ENCODE peak calls at places on chromosomes 3 and 15, in ten cellular contexts. O is transverse colon; L is Panc1; V is A549; R is naive thymus-derived CD4-positive, alpha-beta T cell; A is stomach; Q is heart left ventricle; N is effector memory CD4-positive, alpha-beta T cell; K is endothelial cell of umbilical vein; Y is psoas muscle. X is an unnamed sample. For H3K9me3, the result is how much of the 10 kb centered on the place peaks cover.

GRCh38 chr15:68774521-68775293 is 46.0 kb downstream of the ANP32A start:
- DNase-seq in O (no peak), L (no peak), V (no peak), R (no peak), A (no peak), Q (peak), N (no peak), K (no peak), Y (no peak), X (no peak)

GRCh38 chr3:87997298-87997697 is 61.5 kb downstream of the CGGBP1 start:
- DNase-seq in O (peak), L (no peak), V (no peak), R (no peak), A (no peak), Q (no peak), N (no peak), K (peak), Y (no peak), X (no peak)

GRCh38 chr3:126543457-126544090 is 15.2 kb downstream of the C3orf22 start:
- DNase-seq in O (peak), L (no peak), V (no peak), R (no peak), A (peak), Q (no peak), N (no peak), K (no peak), Y (peak), X (no peak)

GRCh38 chr3:108554913-108555571 is 34.2 kb downstream of the CIP2A start:
- DNase-seq in O (no peak), L (no peak), V (no peak), R (no peak), A (no peak), Q (no peak), N (no peak), K (no peak), Y (no peak), X (no peak)

GRCh38 chr3:119891944-119892721 is 110.2 kb downstream of the NR1I2 start:
- DNase-seq in O (peak), L (no peak), V (peak), R (peak), A (peak), Q (peak), N (peak), K (peak), Y (no peak), X (no peak)

GRCh38 chr15:65981837-65982696 is 112.8 kb downstream of the RAB11A start:
- DNase-seq in O (peak), L (no peak), V (peak), R (peak), A (peak), Q (no peak), N (peak), K (no peak), Y (no peak), X (peak)

GRCh38 chr15:63818191-63818590 is 15.6 kb downstream of the HERC1 start:
- DNase-seq in O (no peak), L (no peak), V (no peak), R (peak), A (no peak), Q (no peak), N (no peak), K (peak), Y (no peak), X (no peak)

GRCh38 chr15:51162865-51163762 is 68.4 kb upstream of the TNFAIP8L3 start:
- DNase-seq in O (peak), L (peak), V (peak), R (peak), A (peak), Q (peak), N (peak), K (peak), Y (peak), X (peak)

GRCh38 chr3:134333522-134334181 is 40.6 kb downstream of the AMOTL2 start:
- DNase-seq in O (no peak), L (no peak), V (no peak), R (no peak), A (no peak), Q (no peak), N (no peak), K (no peak), Y (no peak), X (no peak)

GRCh38 chr3:59289836-59290235 is 240.0 kb upstream of the CFAP20DC start:
- DNase-seq in O (no peak), L (no peak), V (no peak), R (no peak), A (no peak), Q (no peak), N (no peak), K (no peak), Y (no peak), X (no peak)

GRCh38 chr3:127677541-127678314 is 5.0 kb downstream of the ABTB1 start:
- DNase-seq in O (no peak), L (no peak), V (no peak), R (no peak), A (peak), Q (peak), N (no peak), K (no peak), Y (peak), X (no peak)

GRCh38 chr3:257826-258225 is 61.3 kb downstream of the CHL1 start:
- DNase-seq in O (no peak), L (no peak), V (no peak), R (no peak), A (no peak), Q (no peak), N (no peak), K (no peak), Y (no peak), X (no peak)

GRCh38 chr15:67897646-67898045 is 57.8 kb upstream of the RNU6-1 start:
- DNase-seq in O (no peak), L (no peak), V (no peak), R (no peak), A (no peak), Q (no peak), N (no peak), K (no peak), Y (no peak), X (no peak)

GRCh38 chr3:34183581-34184313 is 385.3 kb downstream of the PDCD6IP start:
- DNase-seq in O (no peak), L (no peak), V (no peak), R (no peak), A (no peak), Q (no peak), N (no peak), K (no peak), Y (no peak), X (no peak)

GRCh38 chr3:187808466-187809291 is 63.4 kb upstream of the BCL6 start:
- DNase-seq in O (peak), L (no peak), V (no peak), R (no peak), A (no peak), Q (no peak), N (no peak), K (no peak), Y (no peak), X (no peak)

GRCh38 chr3:66142079-66142478 is 78.7 kb upstream of the SLC25A26 start:
- DNase-seq in O (no peak), L (no peak), V (no peak), R (no peak), A (no peak), Q (no peak), N (no peak), K (no peak), Y (no peak), X (no peak)

GRCh38 chr3:9808345-9809037 is 1.6 kb upstream of the TTLL3 start:
- DNase-seq in O (peak), L (no peak), V (peak), R (peak), A (no peak), Q (no peak), N (no peak), K (peak), Y (no peak), X (no peak)

GRCh38 chr3:77041156-77041696 is 1.3 kb downstream of the ROBO2 start:
- DNase-seq in O (no peak), L (no peak), V (no peak), R (no peak), A (no peak), Q (no peak), N (no peak), K (no peak), Y (peak), X (no peak)

GRCh38 chr3:24933401-24933800 is 438.8 kb upstream of the THRB start:
- DNase-seq in O (no peak), L (no peak), V (no peak), R (no peak), A (no peak), Q (no peak), N (no peak), K (no peak), Y (no peak), X (no peak)

GRCh38 chr3:140205598-140205997 is 270.6 kb downstream of the CLSTN2 start:
- DNase-seq in O (no peak), L (no peak), V (no peak), R (no peak), A (no peak), Q (no peak), N (no peak), K (no peak), Y (no peak), X (no peak)

GRCh38 chr15:89091667-89092220 is 3.5 kb downstream of the ABHD2 start:
- DNase-seq in O (no peak), L (no peak), V (no peak), R (no peak), A (no peak), Q (no peak), N (no peak), K (no peak), Y (no peak), X (no peak)

GRCh38 chr3:72848703-72849081 is 447 bp upstream of the SHQ1 start:
- DNase-seq in O (no peak), L (no peak), V (no peak), R (no peak), A (no peak), Q (no peak), N (peak), K (no peak), Y (no peak), X (no peak)

DNA sequence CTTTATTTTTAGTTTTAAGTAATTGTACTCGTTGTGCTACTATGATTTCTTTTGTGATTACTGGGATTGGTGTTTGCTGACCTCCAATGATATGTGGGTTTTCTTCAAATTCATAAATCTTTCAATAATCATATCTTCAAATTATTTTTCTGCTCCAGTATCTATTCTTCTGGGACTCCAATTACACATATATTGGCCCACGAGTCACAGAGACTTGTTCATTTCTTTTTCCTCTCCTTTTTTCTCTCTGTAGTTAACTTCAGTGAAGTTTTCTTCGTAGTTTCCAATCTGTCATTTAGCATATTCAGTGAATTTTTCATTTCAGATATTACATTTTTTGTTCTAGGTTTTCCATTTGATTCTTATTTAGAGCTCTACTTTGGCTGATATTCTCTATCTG is 21.4 kb downstream of the RFX7 start:
- DNase-seq in O (no peak), L (no peak), V (no peak), R (no peak), A (no peak), Q (no peak), N (no peak), K (no peak), Y (no peak), X (no peak)
- H3K9me3 ChIP-seq in O (under half), L (under half), V (under half), R (under half), A (under half), Q (under half), N (under half), K (under half), Y (under half), X (under half)

GRCh38 chr15:25241241-25241801 is 197.5 kb downstream of the UBE3A start:
- DNase-seq in O (no peak), L (no peak), V (no peak), R (no peak), A (no peak), Q (no peak), N (no peak), K (no peak), Y (peak), X (peak)
- H3K9me3 ChIP-seq in O (under half), L (under half), V (under half), R (under half), A (under half), Q (under half), N (under half), K (under half), Y (under half), X (under half)

GRCh38 chr15:79919090-79919748 is 22.4 kb upstream of the MTHFS start:
- DNase-seq in O (no peak), L (no peak), V (no peak), R (no peak), A (no peak), Q (no peak), N (no peak), K (no peak), Y (no peak), X (no peak)

GRCh38 chr15:79916424-79916823 is 19.6 kb upstream of the MTHFS start:
- DNase-seq in O (no peak), L (no peak), V (no peak), R (no peak), A (no peak), Q (no peak), N (no peak), K (no peak), Y (no peak), X (no peak)

GRCh38 chr15:79919749-79920511 is 23.1 kb upstream of the MTHFS start:
- DNase-seq in O (no peak), L (no peak), V (no peak), R (no peak), A (no peak), Q (no peak), N (no peak), K (no peak), Y (no peak), X (no peak)

GRCh38 chr15:79918278-79918677 is 21.5 kb upstream of the MTHFS start:
- DNase-seq in O (no peak), L (no peak), V (no peak), R (no peak), A (no peak), Q (no peak), N (no peak), K (no peak), Y (no peak), X (no peak)

GRCh38 chr15:79914728-79915127 is 17.9 kb upstream of the MTHFS start:
- DNase-seq in O (no peak), L (no peak), V (no peak), R (no peak), A (no peak), Q (no peak), N (no peak), K (no peak), Y (no peak), X (no peak)
- H3K9me3 ChIP-seq in O (half or more), L (under half), V (half or more), R (under half), A (under half), Q (under half), N (under half), K (under half), Y (under half), X (under half)

DNA sequence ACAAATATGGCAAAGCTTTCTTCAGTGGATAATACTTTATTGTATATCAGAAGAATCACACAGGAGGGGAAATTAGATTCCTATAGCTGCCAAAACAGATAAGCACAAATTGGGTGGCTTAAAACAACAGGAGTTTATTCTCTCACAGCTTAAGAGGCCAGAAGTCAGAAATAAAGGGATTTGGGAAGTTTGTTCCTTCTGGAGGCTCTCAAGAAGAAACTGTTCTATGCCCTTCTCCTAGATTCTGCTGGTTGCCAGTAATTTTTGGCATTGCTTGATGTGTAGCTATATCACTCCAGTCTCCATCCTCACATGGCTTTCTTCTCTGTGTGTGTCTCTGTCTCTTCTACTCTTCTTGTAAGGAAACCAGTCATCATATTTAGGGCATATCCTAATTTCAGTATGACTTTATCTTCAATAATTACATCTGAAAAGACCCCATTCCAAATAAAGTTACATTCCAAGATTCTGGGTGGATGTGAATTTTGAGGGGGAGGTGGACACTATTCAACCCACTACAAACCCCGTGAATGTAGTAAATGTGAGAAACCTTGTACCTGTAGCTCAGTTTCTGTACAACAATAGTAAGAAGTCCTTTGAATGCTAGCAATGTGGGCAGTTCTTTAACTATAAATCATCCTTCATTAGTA is 22.2 kb upstream of the WNT7A start:
- DNase-seq in O (no peak), L (no peak), V (no peak), R (no peak), A (no peak), Q (no peak), N (no peak), K (no peak), Y (no peak), X (no peak)
- H3K9me3 ChIP-seq in O (under half), L (under half), V (half or more), R (under half), A (under half), Q (half or more), N (under half), K (under half), Y (under half), X (under half)

GRCh38 chr15:95699578-95699977 is 630.9 kb upstream of the NR2F2 start:
- DNase-seq in O (no peak), L (no peak), V (no peak), R (no peak), A (no peak), Q (no peak), N (no peak), K (no peak), Y (no peak), X (no peak)

GRCh38 chr15:95693917-95694316 is 636.6 kb upstream of the NR2F2 start:
- DNase-seq in O (no peak), L (no peak), V (no peak), R (no peak), A (no peak), Q (no peak), N (no peak), K (peak), Y (no peak), X (no peak)

GRCh38 chr15:95701410-95701809 is 629.1 kb upstream of the NR2F2 start:
- DNase-seq in O (no peak), L (no peak), V (no peak), R (no peak), A (no peak), Q (no peak), N (no peak), K (no peak), Y (no peak), X (no peak)

GRCh38 chr15:95698230-95698629 is 632.3 kb upstream of the NR2F2 start:
- DNase-seq in O (no peak), L (no peak), V (no peak), R (no peak), A (no peak), Q (no peak), N (no peak), K (peak), Y (no peak), X (no peak)

GRCh38 chr15:95698971-95699370 is 631.5 kb upstream of the NR2F2 start:
- DNase-seq in O (no peak), L (no peak), V (no peak), R (no peak), A (no peak), Q (no peak), N (no peak), K (no peak), Y (no peak), X (no peak)
- H3K9me3 ChIP-seq in O (under half), L (under half), V (under half), R (under half), A (under half), Q (under half), N (under half), K (under half), Y (under half), X (under half)

DNA sequence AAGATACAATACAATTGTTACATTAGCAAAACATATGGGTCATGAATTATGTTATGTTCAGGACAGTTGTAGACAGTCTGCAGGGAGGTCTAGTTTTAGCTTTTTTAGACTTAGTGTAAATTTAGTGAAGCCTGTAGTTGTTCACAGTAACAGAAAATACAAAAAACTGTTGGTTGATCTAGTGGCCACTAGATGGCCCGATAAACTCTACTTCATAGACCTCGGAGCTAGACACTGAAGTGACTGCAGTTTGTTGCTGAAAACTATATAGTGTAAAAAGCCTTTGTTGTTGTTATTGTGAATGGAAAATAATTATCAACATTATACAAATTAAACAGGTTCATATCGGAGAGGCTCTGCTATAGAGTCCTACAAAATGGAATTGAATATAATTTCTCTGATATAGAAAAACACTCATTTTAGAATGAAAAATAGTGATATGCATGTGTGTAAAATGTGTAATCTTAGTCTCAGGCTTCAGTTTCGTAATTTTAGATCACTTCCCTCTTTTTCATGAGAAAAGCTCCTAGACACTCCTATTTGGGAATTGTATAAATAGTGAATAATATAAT is 18.3 kb downstream of the MAGEL2 start:
- DNase-seq in O (no peak), L (no peak), V (no peak), R (no peak), A (no peak), Q (no peak), N (no peak), K (no peak), Y (no peak), X (no peak)
- H3K9me3 ChIP-seq in O (under half), L (under half), V (under half), R (under half), A (under half), Q (under half), N (under half), K (under half), Y (under half), X (under half)

X was measured in T-helper 17 cell.